ENCODE peak calls at places on chromosomes 2 and 18, in six cellular contexts. One of them, this sample, is unnamed.

GRCh38 chr2:170155022-170155722 is 22.8 kb upstream of the MYO3B start:
- DNase-seq in right lobe of liver: no peak
- DNase-seq in transverse colon: no peak
- DNase-seq in GM12891: no peak
- DNase-seq in upper lobe of left lung: no peak
- DNase-seq in IMR-90: peak; percentile 60
- DNase-seq in this sample: no peak

GRCh38 chr2:144330951-144331651 is 188.8 kb downstream of the ZEB2 start:
- DNase-seq in transverse colon: no peak
- DNase-seq in upper lobe of left lung: no peak
- DNase-seq in right lobe of liver: no peak
- DNase-seq in GM12891: no peak
- DNase-seq in IMR-90: peak; percentile 18
- DNase-seq in this sample: peak; percentile 50

GRCh38 chr2:27888790-27889189 is 1.4 kb downstream of the RBKS start:
- DNase-seq in IMR-90: peak; percentile 28
- DNase-seq in upper lobe of left lung: no peak
- DNase-seq in transverse colon: no peak
- DNase-seq in GM12891: no peak
- DNase-seq in right lobe of liver: no peak
- DNase-seq in this sample: no peak

GRCh38 chr2:123953848-123954247 is 71.2 kb upstream of the CNTNAP5 start:
- DNase-seq in IMR-90: peak; percentile 11
- DNase-seq in right lobe of liver: no peak
- DNase-seq in transverse colon: no peak
- DNase-seq in GM12891: no peak
- DNase-seq in upper lobe of left lung: no peak
- DNase-seq in this sample: peak; percentile 12

GRCh38 chr2:101991731-101992145 is at the start of gene IL1R2:
- DNase-seq in right lobe of liver: peak; percentile 71
- DNase-seq in transverse colon: peak; percentile 81
- DNase-seq in GM12891: no peak
- DNase-seq in upper lobe of left lung: peak; percentile 80
- DNase-seq in IMR-90: no peak
- DNase-seq in this sample: peak; percentile 64

GRCh38 chr2:84492571-84492970 is 23.7 kb upstream of the DNAH6 start:
- DNase-seq in IMR-90: peak; percentile 22
- DNase-seq in GM12891: no peak
- DNase-seq in upper lobe of left lung: no peak
- DNase-seq in right lobe of liver: no peak
- DNase-seq in transverse colon: no peak
- DNase-seq in this sample: no peak

GRCh38 chr2:201261471-201261870 is 1.1 kb downstream of the CASP8 start:
- DNase-seq in GM12891: no peak
- DNase-seq in transverse colon: peak; percentile 57
- DNase-seq in right lobe of liver: no peak
- DNase-seq in upper lobe of left lung: peak; percentile 40
- DNase-seq in IMR-90: no peak
- DNase-seq in this sample: peak; percentile 33

GRCh38 chr18:52343138-52343537 is 3.1 kb downstream of the DCC start:
- DNase-seq in transverse colon: no peak
- DNase-seq in right lobe of liver: no peak
- DNase-seq in upper lobe of left lung: no peak
- DNase-seq in GM12891: no peak
- DNase-seq in IMR-90: peak; percentile 2
- DNase-seq in this sample: no peak

GRCh38 chr2:128607440-128607839 is 288.8 kb upstream of the HS6ST1 start:
- DNase-seq in right lobe of liver: peak; percentile 28
- DNase-seq in transverse colon: no peak
- DNase-seq in upper lobe of left lung: peak; percentile 18
- DNase-seq in GM12891: no peak
- DNase-seq in IMR-90: no peak
- DNase-seq in this sample: peak; percentile 31

GRCh38 chr18:9827856-9828793 is 57.6 kb upstream of the TXNDC2 start:
- DNase-seq in transverse colon: peak; percentile 61
- DNase-seq in upper lobe of left lung: peak; percentile 87
- DNase-seq in IMR-90: peak; percentile 100
- DNase-seq in GM12891: no peak
- DNase-seq in right lobe of liver: no peak
- DNase-seq in this sample: peak; percentile 98

GRCh38 chr2:221380686-221381085 is 191.4 kb downstream of the EPHA4 start:
- DNase-seq in upper lobe of left lung: no peak
- DNase-seq in transverse colon: no peak
- DNase-seq in GM12891: no peak
- DNase-seq in IMR-90: no peak
- DNase-seq in right lobe of liver: no peak
- DNase-seq in this sample: no peak

GRCh38 chr2:3466966-3467365 is 52.4 kb downstream of the ADI1 start:
- DNase-seq in upper lobe of left lung: no peak
- DNase-seq in GM12891: no peak
- DNase-seq in transverse colon: no peak
- DNase-seq in IMR-90: no peak
- DNase-seq in right lobe of liver: no peak
- DNase-seq in this sample: no peak

GRCh38 chr2:7819860-7820259 is 862.0 kb upstream of the ID2 start:
- DNase-seq in upper lobe of left lung: no peak
- DNase-seq in GM12891: no peak
- DNase-seq in transverse colon: no peak
- DNase-seq in right lobe of liver: no peak
- DNase-seq in IMR-90: no peak
- DNase-seq in this sample: no peak

GRCh38 chr2:204645018-204645775 is 99.9 kb downstream of the PARD3B start:
- DNase-seq in IMR-90: peak; percentile 64
- DNase-seq in right lobe of liver: no peak
- DNase-seq in GM12891: no peak
- DNase-seq in transverse colon: no peak
- DNase-seq in upper lobe of left lung: no peak
- DNase-seq in this sample: no peak

GRCh38 chr18:812673-813404 is 797 bp upstream of the YES1 start:
- DNase-seq in upper lobe of left lung: peak; percentile 79
- DNase-seq in GM12891: no peak
- DNase-seq in right lobe of liver: peak; percentile 77
- DNase-seq in IMR-90: peak; percentile 82
- DNase-seq in transverse colon: peak; percentile 78
- DNase-seq in this sample: peak; percentile 95

GRCh38 chr2:158936978-158937377 is 31.5 kb upstream of the TANC1 start:
- DNase-seq in IMR-90: peak; percentile 95
- DNase-seq in GM12891: no peak
- DNase-seq in transverse colon: no peak
- DNase-seq in upper lobe of left lung: peak; percentile 64
- DNase-seq in right lobe of liver: no peak
- DNase-seq in this sample: no peak

GRCh38 chr2:75920721-75921551 is 210.2 kb upstream of the GCFC2 start:
- DNase-seq in right lobe of liver: no peak
- DNase-seq in upper lobe of left lung: no peak
- DNase-seq in GM12891: no peak
- DNase-seq in transverse colon: no peak
- DNase-seq in IMR-90: no peak
- DNase-seq in this sample: no peak

GRCh38 chr18:78073275-78073674 is 823.6 kb downstream of the GALR1 start:
- DNase-seq in transverse colon: no peak
- DNase-seq in upper lobe of left lung: no peak
- DNase-seq in right lobe of liver: no peak
- DNase-seq in IMR-90: no peak
- DNase-seq in GM12891: no peak
- DNase-seq in this sample: peak; percentile 13

GRCh38 chr2:222655748-222656543 is at the start of gene FARSB:
- DNase-seq in IMR-90: peak; percentile 96
- DNase-seq in right lobe of liver: peak; percentile 97
- DNase-seq in transverse colon: peak; percentile 95
- DNase-seq in upper lobe of left lung: peak; percentile 97
- DNase-seq in GM12891: peak; percentile 75
- DNase-seq in this sample: peak; percentile 96
- TF ChIP-seq POLR2A in IMR-90: peak; percentile 47
- TF ChIP-seq POLR2A in right lobe of liver: peak; percentile 34
- TF ChIP-seq POLR2A in transverse colon: peak; percentile 76
- TF ChIP-seq POLR2A in upper lobe of left lung: no peak
- TF ChIP-seq POLR2A in GM12891: peak; percentile 85
- TF ChIP-seq POLR2A in this sample: peak; percentile 83

DNA sequence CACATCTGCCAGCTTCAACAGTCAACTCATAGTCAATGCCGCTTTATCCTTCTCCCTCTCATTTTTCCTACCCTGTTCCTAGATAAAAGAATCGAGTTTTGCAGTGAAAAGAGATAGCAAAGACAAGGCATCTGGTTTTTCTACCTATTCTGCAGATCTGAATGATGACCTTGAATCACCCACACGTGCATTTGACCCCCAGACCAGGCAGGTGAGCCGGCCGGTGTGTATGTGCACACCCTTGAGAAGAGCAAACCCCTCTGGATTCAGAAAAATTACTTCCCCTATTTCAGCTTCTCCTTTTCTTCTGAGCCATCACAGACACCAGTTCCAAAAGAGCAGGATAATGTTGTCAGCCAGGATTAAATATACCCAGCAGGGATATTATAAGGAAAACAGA is 115.6 kb upstream of the ST6GAL2 start:
- DNase-seq in IMR-90: no peak
- DNase-seq in transverse colon: no peak
- DNase-seq in upper lobe of left lung: no peak
- DNase-seq in right lobe of liver: no peak
- DNase-seq in GM12891: no peak
- DNase-seq in this sample: no peak
- TF ChIP-seq POLR2A in IMR-90: no peak
- TF ChIP-seq POLR2A in transverse colon: no peak
- TF ChIP-seq POLR2A in upper lobe of left lung: no peak
- TF ChIP-seq POLR2A in right lobe of liver: no peak
- TF ChIP-seq POLR2A in GM12891: no peak
- TF ChIP-seq POLR2A in this sample: no peak

DNA sequence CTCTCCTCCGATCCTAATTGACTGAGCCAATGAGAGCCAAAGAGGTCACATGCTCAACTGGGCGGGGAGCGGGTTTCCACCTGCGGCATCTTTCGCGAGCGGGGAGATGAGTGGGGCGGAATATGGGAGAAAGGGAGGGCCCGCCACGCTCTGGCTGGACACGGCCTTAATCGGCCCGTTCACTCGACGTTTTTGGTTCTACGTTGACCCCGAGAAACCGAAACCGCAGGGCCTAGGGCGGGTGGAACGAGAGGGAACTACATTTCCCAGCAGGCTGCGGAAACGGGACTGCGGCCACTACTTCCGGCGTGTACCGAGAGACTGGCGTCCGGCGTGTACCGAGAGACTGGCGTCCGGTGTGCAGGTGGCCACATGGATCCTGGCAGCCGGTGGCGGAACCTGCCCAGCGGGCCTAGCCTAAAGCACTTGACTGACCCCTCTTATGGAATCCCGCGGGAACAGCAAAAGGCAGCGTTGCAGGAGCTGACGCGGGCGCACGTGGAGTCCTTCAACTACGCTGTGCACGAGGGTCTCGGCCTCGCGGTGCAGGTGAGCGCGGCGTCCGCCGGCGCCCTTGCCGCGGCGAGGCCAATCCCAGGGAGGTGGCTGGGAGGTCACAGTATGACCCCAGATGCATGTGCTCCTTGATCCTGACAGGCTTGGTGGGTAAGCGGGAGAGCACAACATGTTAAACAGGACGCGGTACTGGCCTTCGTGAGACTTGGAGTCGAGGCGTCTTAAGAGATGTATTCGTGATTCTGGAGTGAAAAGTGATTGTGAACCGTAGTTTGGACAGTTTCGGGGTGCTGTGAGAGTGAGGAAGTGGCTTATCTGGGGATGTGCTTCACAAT is at the start of gene POLR1B:
- DNase-seq in IMR-90: peak; percentile 78
- DNase-seq in GM12891: peak; percentile 65
- DNase-seq in right lobe of liver: peak; percentile 92
- DNase-seq in transverse colon: peak; percentile 86
- DNase-seq in upper lobe of left lung: peak; percentile 89
- DNase-seq in this sample: peak; percentile 94
- TF ChIP-seq POLR2A in IMR-90: no peak
- TF ChIP-seq POLR2A in GM12891: peak; percentile 73
- TF ChIP-seq POLR2A in right lobe of liver: peak; percentile 29
- TF ChIP-seq POLR2A in transverse colon: no peak
- TF ChIP-seq POLR2A in upper lobe of left lung: no peak
- TF ChIP-seq POLR2A in this sample: peak; percentile 70

GRCh38 chr18:44508474-44508873 is 172.2 kb upstream of the SETBP1 start:
- DNase-seq in IMR-90: no peak
- DNase-seq in upper lobe of left lung: no peak
- DNase-seq in right lobe of liver: no peak
- DNase-seq in GM12891: no peak
- DNase-seq in transverse colon: no peak
- DNase-seq in this sample: no peak
- TF ChIP-seq POLR2A in IMR-90: no peak
- TF ChIP-seq POLR2A in upper lobe of left lung: no peak
- TF ChIP-seq POLR2A in right lobe of liver: no peak
- TF ChIP-seq POLR2A in GM12891: no peak
- TF ChIP-seq POLR2A in transverse colon: no peak
- TF ChIP-seq POLR2A in this sample: no peak

GRCh38 chr2:30230855-30231725 is at the start of gene LBH:
- DNase-seq in upper lobe of left lung: peak; percentile 81
- DNase-seq in GM12891: peak; percentile 72
- DNase-seq in right lobe of liver: peak; percentile 81
- DNase-seq in IMR-90: peak; percentile 90
- DNase-seq in transverse colon: peak; percentile 82
- DNase-seq in this sample: no peak
- TF ChIP-seq POLR2A in upper lobe of left lung: peak; percentile 98
- TF ChIP-seq POLR2A in GM12891: peak; percentile 99
- TF ChIP-seq POLR2A in right lobe of liver: peak; percentile 94
- TF ChIP-seq POLR2A in IMR-90: peak; percentile 100
- TF ChIP-seq POLR2A in transverse colon: peak; percentile 96
- TF ChIP-seq POLR2A in this sample: no peak

This sample was measured in NB4.